ENCODE peak calls at places on chromosome 10, in four cellular contexts. L is HepG2; J is activated CD4-positive, alpha-beta T cell treated with anti-CD3 and anti-CD28 coated beads, Interleukin-2, amount 50 U/mL, for 48 hours; M is LoVo. R is an unnamed sample.

GRCh38 chr10:114931072-114931679 is 6.8 kb upstream of the TRUB1 start:
- DNase-seq in L (no peak), J (no peak), M (no peak), R (no peak)

GRCh38 chr10:78250313-78251040 is 216.8 kb downstream of the RPS24 start:
- DNase-seq in L (no peak), J (no peak), M (no peak), R (no peak)

GRCh38 chr10:69359089-69360025 is 57.4 kb downstream of the TACR2 start:
- DNase-seq in L (no peak), J (no peak), M (no peak), R (no peak)

GRCh38 chr10:69385454-69386350 is 31.0 kb downstream of the TACR2 start:
- DNase-seq in L (peak; percentile 16), J (no peak), M (no peak), R (no peak)

GRCh38 chr10:78038791-78039547 is 5.3 kb downstream of the RPS24 start:
- DNase-seq in L (no peak), J (no peak), M (no peak), R (no peak)

GRCh38 chr10:67256984-67257383 is 331.1 kb downstream of the LRRTM3 start:
- DNase-seq in L (no peak), J (no peak), M (no peak), R (no peak)

GRCh38 chr10:4285121-4285520 is 500.1 kb upstream of the KLF6 start:
- DNase-seq in L (no peak), J (no peak), M (no peak), R (no peak)

GRCh38 chr10:92494522-92494921 is 79.4 kb downstream of the IDE start:
- DNase-seq in L (no peak), J (no peak), M (no peak), R (no peak)

GRCh38 chr10:3902809-3903410 is 117.9 kb upstream of the KLF6 start:
- DNase-seq in L (no peak), J (no peak), M (no peak), R (no peak)

GRCh38 chr10:34286136-34286739 is 528.9 kb downstream of the PARD3 start:
- DNase-seq in L (no peak), J (no peak), M (peak; percentile 8), R (no peak)

R was measured in occipital lobe.